ENCODE peak calls at places on chromosomes 3 and 15, in seven cellular contexts. F, U, G, N, M, T and Z are unnamed samples.
A peak's percentile ranks its signal among the peaks of the same experiment; 100 is the strongest.

GRCh38 chr15:74869726-74870407 is 3.3 kb downstream of the SCAMP2 start:
- DNase-seq in F (no peak), M (no peak), G (peak; percentile 81), N (no peak), T (peak; percentile 50), U (peak; percentile 55), Z (peak; percentile 54)

GRCh38 chr15:101123222-101123910 is 128.5 kb downstream of the CHSY1 start:
- DNase-seq in M (peak; percentile 38), G (no peak), N (peak; percentile 14), F (no peak), T (peak; percentile 87), U (peak; percentile 73), Z (no peak)

GRCh38 chr15:44015555-44015954 is 179.5 kb downstream of the FRMD5 start:
- DNase-seq in M (no peak), N (peak; percentile 46), G (no peak), T (no peak), F (no peak), U (peak; percentile 76), Z (no peak)

GRCh38 chr3:159922861-159923312 is 65.7 kb upstream of the IL12A start:
- DNase-seq in U (no peak), N (no peak), F (no peak), G (no peak), T (no peak), M (no peak), Z (no peak)

GRCh38 chr15:46091860-46092450 is 457.1 kb downstream of the SQOR start:
- DNase-seq in F (peak; percentile 1), T (peak; percentile 20), N (peak; percentile 19), G (no peak), M (peak; percentile 77), U (no peak), Z (peak; percentile 5)

GRCh38 chr3:179299316-179299715 is 23.5 kb upstream of the ZNF639 start:
- DNase-seq in G (no peak), F (no peak), U (no peak), N (no peak), T (no peak), M (no peak), Z (no peak)

GRCh38 chr3:147368151-147368550 is 38.2 kb downstream of the ZIC4 start:
- DNase-seq in U (no peak), T (no peak), N (no peak), M (no peak), G (no peak), F (no peak), Z (no peak)

GRCh38 chr3:186251948-186252619 is 110.0 kb downstream of the DGKG start:
- DNase-seq in N (no peak), M (no peak), T (no peak), G (no peak), U (no peak), F (no peak), Z (peak; percentile 44)

GRCh38 chr3:159443266-159443665 is 545.4 kb upstream of the IL12A start:
- DNase-seq in U (peak; percentile 27), F (no peak), N (peak; percentile 67), M (no peak), T (no peak), G (no peak), Z (peak; percentile 30)

GRCh38 chr15:72338617-72339321 is 18.8 kb upstream of the CELF6 start:
- DNase-seq in U (peak; percentile 99), N (peak; percentile 26), G (peak; percentile 75), T (peak; percentile 97), F (no peak), M (no peak), Z (peak; percentile 99)

GRCh38 chr15:94930945-94931344 is 699.6 kb downstream of the MCTP2 start:
- DNase-seq in T (no peak), F (no peak), N (no peak), G (no peak), M (no peak), U (no peak), Z (no peak)

GRCh38 chr3:112089956-112090898 is 4.0 kb downstream of the C3orf52 start:
- DNase-seq in U (no peak), N (no peak), M (no peak), G (no peak), T (peak; percentile 49), F (no peak), Z (no peak)

GRCh38 chr15:91889143-91889815 is 35.8 kb downstream of the SLCO3A1 start:
- DNase-seq in M (no peak), F (no peak), G (no peak), U (no peak), T (no peak), N (no peak), Z (no peak)

GRCh38 chr3:50210510-50211367 is 5.7 kb downstream of the SLC38A3 start:
- DNase-seq in F (no peak), M (no peak), N (no peak), T (no peak), G (no peak), U (no peak), Z (no peak)

GRCh38 chr15:68582236-68582635 is 3.4 kb downstream of the CORO2B start:
- DNase-seq in G (no peak), F (no peak), N (no peak), T (no peak), M (no peak), U (no peak), Z (no peak)

GRCh38 chr3:66158933-66159332 is 61.9 kb upstream of the SLC25A26 start:
- DNase-seq in M (no peak), U (no peak), N (no peak), F (no peak), G (no peak), T (no peak), Z (no peak)

GRCh38 chr3:52596658-52597265 is 60.4 kb downstream of the UQCC5 start:
- DNase-seq in N (no peak), M (no peak), G (no peak), U (no peak), F (no peak), T (no peak), Z (peak; percentile 13)

GRCh38 chr15:91032919-91033803 is 10.8 kb upstream of the VPS33B start:
- DNase-seq in U (peak; percentile 7), F (no peak), G (no peak), N (no peak), T (peak; percentile 16), M (peak; percentile 98), Z (peak; percentile 41)

GRCh38 chr3:185150561-185150960 is 2.3 kb downstream of the C3orf70 start:
- DNase-seq in G (no peak), M (no peak), U (no peak), N (no peak), F (no peak), T (no peak), Z (no peak)

GRCh38 chr15:48682949-48683651 is 37.6 kb upstream of the FBN1 start:
- DNase-seq in N (peak; percentile 33), M (no peak), U (peak; percentile 91), T (peak; percentile 93), G (peak; percentile 87), F (no peak), Z (peak; percentile 85)

GRCh38 chr3:160006282-160007163 is 17.9 kb downstream of the IL12A start:
- DNase-seq in T (peak; percentile 79), M (peak; percentile 78), F (peak; percentile 82), N (peak; percentile 78), U (peak; percentile 83), G (peak; percentile 63), Z (peak; percentile 90)

GRCh38 chr15:61099030-61099800 is 129.9 kb downstream of the RORA start:
- DNase-seq in G (no peak), N (peak; percentile 38), M (no peak), U (no peak), T (no peak), F (no peak), Z (peak; percentile 13)

GRCh38 chr3:143538577-143538981 is 309.7 kb downstream of the SLC9A9 start:
- DNase-seq in M (no peak), U (peak; percentile 85), T (peak; percentile 87), G (no peak), F (no peak), N (peak; percentile 73), Z (peak; percentile 96)

GRCh38 chr15:62066663-62067447 is at the start of gene C2CD4A:
- DNase-seq in U (peak; percentile 44), N (peak; percentile 55), F (peak; percentile 27), M (peak; percentile 95), T (peak; percentile 55), G (no peak), Z (peak; percentile 54)

GRCh38 chr15:32029409-32029861 is 880 bp upstream of the CHRNA7 start:
- DNase-seq in U (no peak), G (no peak), N (peak; percentile 1), T (no peak), F (peak; percentile 31), M (peak; percentile 83), Z (no peak)

GRCh38 chr3:56547486-56547885 is 9.5 kb upstream of the CCDC66 start:
- DNase-seq in G (no peak), F (no peak), N (no peak), M (no peak), T (no peak), U (peak; percentile 13), Z (peak; percentile 35)
- TF ChIP-seq CTCF in G (no peak), F (peak; percentile 17), N (no peak), M (peak; percentile 21), T (no peak), U (peak; percentile 8), Z (peak; percentile 20)

GRCh38 chr15:38714309-38715072 is 149.9 kb upstream of the RASGRP1 start:
- DNase-seq in N (peak; percentile 97), U (peak; percentile 90), F (no peak), T (peak; percentile 85), M (no peak), G (no peak), Z (peak; percentile 97)
- H3K4me3 ChIP-seq in N (no peak overlapping the region), U (no peak overlapping the region), F (no peak overlapping the region), T (no peak overlapping the region), M (no peak overlapping the region), G (no peak overlapping the region), Z (no peak overlapping the region)

DNA sequence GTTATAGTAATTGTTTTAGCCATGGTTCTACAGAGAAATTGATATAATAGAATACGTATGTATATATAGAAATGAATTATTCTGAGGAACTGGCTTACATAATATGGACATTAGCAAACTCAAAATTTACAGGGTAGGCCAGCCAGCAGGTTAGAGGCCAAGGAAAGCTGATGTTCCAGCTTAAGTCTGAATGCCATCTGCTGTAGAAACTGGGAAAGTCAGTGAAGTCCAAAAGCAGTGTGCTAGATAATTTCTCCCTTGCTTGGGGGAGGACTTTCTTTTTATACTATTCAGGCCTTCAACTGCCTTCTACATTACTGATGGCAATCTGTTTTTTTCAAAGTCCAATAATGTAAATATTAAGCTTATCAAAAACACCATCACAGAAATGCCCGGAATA is 1174.7 kb downstream of the ZPLD1 start:
- DNase-seq in N (peak; percentile 0), M (no peak), G (no peak), F (no peak), U (no peak), T (no peak), Z (no peak)
- TF ChIP-seq CTCF in N (no peak), M (peak; percentile 36), G (no peak), F (no peak), U (no peak), T (no peak), Z (no peak)

GRCh38 chr3:134331811-134332199 is 42.4 kb downstream of the AMOTL2 start:
- DNase-seq in F (no peak), M (no peak), T (no peak), U (no peak), G (no peak), N (no peak), Z (peak; percentile 25)
- H3K4me3 ChIP-seq in F (no peak overlapping the region), M (no peak overlapping the region), T (no peak overlapping the region), U (peak overlapping the region; percentile 47), G (no peak overlapping the region), N (no peak overlapping the region), Z (no peak overlapping the region)